ENCODE peak calls at places on chromosomes 12 and 14, in seven cellular contexts. One of them, this sample, is unnamed.

GRCh38 chr14:62682208-62682607 is 363.1 kb downstream of the KCNH5 start:
- DNase-seq in CD8-positive, alpha-beta T cell: no peak
- DNase-seq in IMR-90: no peak
- DNase-seq in adrenal gland: no peak
- DNase-seq in breast epithelium: no peak
- DNase-seq in body of pancreas: no peak
- DNase-seq in WTC11: no peak
- DNase-seq in this sample: no peak

GRCh38 chr12:113858828-113859386 is 107.2 kb downstream of the RBM19 start:
- DNase-seq in body of pancreas: no peak
- DNase-seq in CD8-positive, alpha-beta T cell: no peak
- DNase-seq in breast epithelium: no peak
- DNase-seq in IMR-90: no peak
- DNase-seq in WTC11: no peak
- DNase-seq in adrenal gland: no peak
- DNase-seq in this sample: no peak

GRCh38 chr14:36975834-36976233 is 196.6 kb downstream of the SLC25A21 start:
- DNase-seq in IMR-90: peak; percentile 25
- DNase-seq in adrenal gland: no peak
- DNase-seq in CD8-positive, alpha-beta T cell: no peak
- DNase-seq in breast epithelium: no peak
- DNase-seq in body of pancreas: no peak
- DNase-seq in WTC11: no peak
- DNase-seq in this sample: no peak

GRCh38 chr12:46219892-46220655 is 48.8 kb downstream of the SLC38A1 start:
- DNase-seq in CD8-positive, alpha-beta T cell: peak; percentile 44
- DNase-seq in adrenal gland: no peak
- DNase-seq in IMR-90: peak; percentile 86
- DNase-seq in breast epithelium: no peak
- DNase-seq in WTC11: no peak
- DNase-seq in body of pancreas: no peak
- DNase-seq in this sample: no peak

GRCh38 chr12:51622564-51622963 is 31.5 kb downstream of the SCN8A start:
- DNase-seq in body of pancreas: no peak
- DNase-seq in breast epithelium: no peak
- DNase-seq in adrenal gland: no peak
- DNase-seq in IMR-90: peak; percentile 63
- DNase-seq in CD8-positive, alpha-beta T cell: no peak
- DNase-seq in WTC11: no peak
- DNase-seq in this sample: no peak

GRCh38 chr14:98578204-98578603 is 693.8 kb downstream of the BCL11B start:
- DNase-seq in adrenal gland: no peak
- DNase-seq in IMR-90: no peak
- DNase-seq in body of pancreas: no peak
- DNase-seq in breast epithelium: no peak
- DNase-seq in WTC11: no peak
- DNase-seq in CD8-positive, alpha-beta T cell: no peak
- DNase-seq in this sample: no peak

GRCh38 chr12:6946033-6946919 is 2.5 kb downstream of the C12orf57 start:
- DNase-seq in breast epithelium: peak; percentile 97
- DNase-seq in CD8-positive, alpha-beta T cell: no peak
- DNase-seq in adrenal gland: peak; percentile 94
- DNase-seq in WTC11: peak; percentile 95
- DNase-seq in body of pancreas: peak; percentile 99
- DNase-seq in IMR-90: no peak
- DNase-seq in this sample: no peak

GRCh38 chr14:59679872-59680271 is 103.3 kb upstream of the CCDC175 start:
- DNase-seq in CD8-positive, alpha-beta T cell: no peak
- DNase-seq in body of pancreas: no peak
- DNase-seq in breast epithelium: no peak
- DNase-seq in WTC11: no peak
- DNase-seq in IMR-90: no peak
- DNase-seq in adrenal gland: no peak
- DNase-seq in this sample: no peak

GRCh38 chr14:20782280-20782890 is 1.3 kb downstream of the RNASE6 start:
- DNase-seq in breast epithelium: no peak
- DNase-seq in CD8-positive, alpha-beta T cell: no peak
- DNase-seq in body of pancreas: no peak
- DNase-seq in adrenal gland: no peak
- DNase-seq in IMR-90: no peak
- DNase-seq in WTC11: no peak
- DNase-seq in this sample: no peak

GRCh38 chr12:7175493-7175892 is 14.0 kb upstream of the PEX5 start:
- DNase-seq in WTC11: no peak
- DNase-seq in CD8-positive, alpha-beta T cell: no peak
- DNase-seq in IMR-90: peak; percentile 47
- DNase-seq in adrenal gland: no peak
- DNase-seq in body of pancreas: no peak
- DNase-seq in breast epithelium: no peak
- DNase-seq in this sample: no peak

GRCh38 chr12:76018111-76018510 is 13.5 kb downstream of the PHLDA1 start:
- DNase-seq in adrenal gland: no peak
- DNase-seq in IMR-90: peak; percentile 61
- DNase-seq in body of pancreas: no peak
- DNase-seq in breast epithelium: no peak
- DNase-seq in CD8-positive, alpha-beta T cell: no peak
- DNase-seq in WTC11: peak; percentile 22
- DNase-seq in this sample: no peak

GRCh38 chr12:18502422-18502821 is 235.4 kb downstream of the PLCZ1 start:
- DNase-seq in CD8-positive, alpha-beta T cell: no peak
- DNase-seq in body of pancreas: no peak
- DNase-seq in breast epithelium: no peak
- DNase-seq in IMR-90: no peak
- DNase-seq in WTC11: no peak
- DNase-seq in adrenal gland: no peak
- DNase-seq in this sample: no peak

GRCh38 chr14:65210827-65211192 is 108.5 kb upstream of the MAX start:
- DNase-seq in WTC11: no peak
- DNase-seq in breast epithelium: no peak
- DNase-seq in body of pancreas: no peak
- DNase-seq in adrenal gland: no peak
- DNase-seq in IMR-90: no peak
- DNase-seq in CD8-positive, alpha-beta T cell: no peak
- DNase-seq in this sample: no peak

GRCh38 chr14:55781046-55781445 is 201.0 kb downstream of the KTN1 start:
- DNase-seq in adrenal gland: no peak
- DNase-seq in breast epithelium: no peak
- DNase-seq in WTC11: no peak
- DNase-seq in IMR-90: no peak
- DNase-seq in CD8-positive, alpha-beta T cell: no peak
- DNase-seq in body of pancreas: no peak
- DNase-seq in this sample: no peak

GRCh38 chr12:76158518-76159321 is 74.2 kb upstream of the NAP1L1 start:
- DNase-seq in CD8-positive, alpha-beta T cell: peak; percentile 3
- DNase-seq in breast epithelium: no peak
- DNase-seq in WTC11: peak; percentile 63
- DNase-seq in body of pancreas: peak; percentile 48
- DNase-seq in adrenal gland: peak; percentile 76
- DNase-seq in IMR-90: peak; percentile 84
- DNase-seq in this sample: no peak

GRCh38 chr12:63276537-63277365 is 125.8 kb upstream of the AVPR1A start:
- DNase-seq in WTC11: peak; percentile 76
- DNase-seq in adrenal gland: peak; percentile 60
- DNase-seq in breast epithelium: no peak
- DNase-seq in IMR-90: peak; percentile 4
- DNase-seq in CD8-positive, alpha-beta T cell: no peak
- DNase-seq in body of pancreas: peak; percentile 48
- DNase-seq in this sample: no peak

GRCh38 chr14:32345311-32345771 is 16.2 kb downstream of the AKAP6 start:
- DNase-seq in breast epithelium: no peak
- DNase-seq in body of pancreas: no peak
- DNase-seq in CD8-positive, alpha-beta T cell: no peak
- DNase-seq in adrenal gland: no peak
- DNase-seq in WTC11: no peak
- DNase-seq in IMR-90: peak; percentile 25
- DNase-seq in this sample: no peak

DNA sequence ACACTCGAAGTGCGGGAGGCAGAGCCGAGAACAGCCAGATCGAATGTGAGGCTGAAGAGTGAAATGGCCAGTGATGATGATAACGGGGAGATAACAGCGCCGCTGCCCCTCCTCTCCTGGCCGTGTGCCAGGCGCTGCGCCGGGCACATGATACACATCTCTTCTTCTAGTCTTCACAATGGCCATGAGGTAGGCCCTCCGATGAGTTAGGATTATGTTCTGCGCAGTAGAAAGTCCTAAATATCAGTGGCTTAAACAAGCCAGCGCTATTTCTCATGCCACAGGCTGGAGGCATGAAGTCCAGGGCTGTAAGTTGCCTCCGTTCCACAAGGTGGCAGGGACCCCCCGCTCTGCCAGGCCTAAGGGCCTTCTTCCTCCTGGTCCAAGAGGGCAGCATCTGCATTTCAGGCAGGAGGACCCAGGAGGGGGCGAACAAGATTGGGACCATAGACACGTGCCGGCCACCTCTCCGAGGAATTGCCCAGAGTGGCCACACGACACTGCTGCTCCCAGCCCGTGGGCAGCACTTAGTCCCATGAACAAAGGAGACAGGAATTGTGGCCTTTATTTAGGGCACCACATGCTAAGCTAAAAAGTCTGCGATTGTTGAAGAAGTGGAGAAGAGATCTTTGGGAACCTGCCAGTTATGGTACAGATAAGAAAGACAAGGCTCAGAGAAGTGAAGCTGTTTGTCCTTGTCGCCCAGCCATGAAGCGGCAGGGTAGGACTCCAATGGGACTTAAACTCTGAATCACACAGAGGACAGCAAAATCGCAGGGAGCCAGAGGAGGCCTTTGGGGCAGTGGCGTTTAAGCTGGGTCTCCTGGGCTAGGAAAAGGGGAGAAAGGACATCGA is 10.9 kb upstream of the HVCN1 start:
- DNase-seq in CD8-positive, alpha-beta T cell: no peak
- DNase-seq in breast epithelium: no peak
- DNase-seq in IMR-90: no peak
- DNase-seq in adrenal gland: no peak
- DNase-seq in WTC11: peak; percentile 26
- DNase-seq in body of pancreas: no peak
- DNase-seq in this sample: no peak
- TF ChIP-seq CTCF in CD8-positive, alpha-beta T cell: no peak
- TF ChIP-seq CTCF in breast epithelium: no peak
- TF ChIP-seq CTCF in IMR-90: no peak
- TF ChIP-seq CTCF in adrenal gland: no peak
- TF ChIP-seq CTCF in WTC11: no peak
- TF ChIP-seq CTCF in body of pancreas: no peak
- TF ChIP-seq CTCF in this sample: peak; percentile 29

DNA sequence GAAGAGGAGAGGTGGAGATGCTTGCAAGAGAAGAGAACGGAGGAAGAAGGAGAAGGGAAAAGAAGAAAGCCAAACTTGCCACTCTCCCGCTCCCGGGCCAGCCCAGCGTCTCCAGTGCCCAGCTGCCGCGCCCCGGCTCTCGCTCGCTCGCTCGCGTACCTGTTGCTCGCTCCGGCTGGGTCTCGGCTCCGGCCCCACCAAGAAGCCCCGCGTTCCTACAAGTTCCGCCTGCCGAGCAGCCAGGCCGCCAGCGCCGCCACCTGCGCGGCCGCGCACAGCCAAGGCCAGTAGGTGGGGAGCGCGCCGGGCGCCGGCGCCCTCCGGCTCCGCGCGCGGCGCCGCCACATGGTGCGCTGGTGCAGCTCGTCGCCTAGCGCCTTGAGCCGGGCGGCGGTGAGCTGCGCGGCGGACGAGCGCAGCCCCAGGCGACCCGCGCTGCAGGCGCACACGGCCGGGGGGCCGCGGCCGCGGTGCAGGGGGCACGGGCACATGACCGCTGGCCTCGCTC is 370 bp downstream of the HRK start:
- DNase-seq in adrenal gland: no peak
- DNase-seq in breast epithelium: no peak
- DNase-seq in WTC11: peak; percentile 71
- DNase-seq in body of pancreas: peak; percentile 29
- DNase-seq in IMR-90: peak; percentile 45
- DNase-seq in CD8-positive, alpha-beta T cell: no peak
- DNase-seq in this sample: peak; percentile 47
- TF ChIP-seq CTCF in adrenal gland: no peak
- TF ChIP-seq CTCF in breast epithelium: no peak
- TF ChIP-seq CTCF in WTC11: no peak
- TF ChIP-seq CTCF in body of pancreas: no peak
- TF ChIP-seq CTCF in IMR-90: no peak
- TF ChIP-seq CTCF in CD8-positive, alpha-beta T cell: no peak
- TF ChIP-seq CTCF in this sample: peak; percentile 2

GRCh38 chr12:93419388-93420034 is 22.2 kb downstream of the UBE2N start:
- DNase-seq in CD8-positive, alpha-beta T cell: no peak
- DNase-seq in body of pancreas: no peak
- DNase-seq in IMR-90: peak; percentile 75
- DNase-seq in adrenal gland: no peak
- DNase-seq in WTC11: no peak
- DNase-seq in breast epithelium: no peak
- DNase-seq in this sample: no peak
- TF ChIP-seq CTCF in CD8-positive, alpha-beta T cell: peak; percentile 69
- TF ChIP-seq CTCF in body of pancreas: no peak
- TF ChIP-seq CTCF in IMR-90: peak; percentile 63
- TF ChIP-seq CTCF in adrenal gland: peak; percentile 65
- TF ChIP-seq CTCF in WTC11: peak; percentile 53
- TF ChIP-seq CTCF in breast epithelium: peak; percentile 71
- TF ChIP-seq CTCF in this sample: peak; percentile 70

GRCh38 chr14:104475256-104475655 is 104.3 kb upstream of the C14orf180 start:
- DNase-seq in breast epithelium: no peak
- DNase-seq in CD8-positive, alpha-beta T cell: no peak
- DNase-seq in body of pancreas: no peak
- DNase-seq in WTC11: no peak
- DNase-seq in IMR-90: no peak
- DNase-seq in adrenal gland: no peak
- DNase-seq in this sample: no peak
- TF ChIP-seq CTCF in breast epithelium: no peak
- TF ChIP-seq CTCF in CD8-positive, alpha-beta T cell: no peak
- TF ChIP-seq CTCF in body of pancreas: no peak
- TF ChIP-seq CTCF in WTC11: no peak
- TF ChIP-seq CTCF in IMR-90: no peak
- TF ChIP-seq CTCF in adrenal gland: no peak
- TF ChIP-seq CTCF in this sample: no peak

GRCh38 chr14:89337161-89337560 is 79.9 kb downstream of the FOXN3 start:
- DNase-seq in adrenal gland: no peak
- DNase-seq in IMR-90: no peak
- DNase-seq in body of pancreas: no peak
- DNase-seq in CD8-positive, alpha-beta T cell: no peak
- DNase-seq in WTC11: no peak
- DNase-seq in breast epithelium: no peak
- DNase-seq in this sample: no peak

GRCh38 chr14:89337912-89338311 is 79.1 kb downstream of the FOXN3 start:
- DNase-seq in WTC11: no peak
- DNase-seq in CD8-positive, alpha-beta T cell: no peak
- DNase-seq in adrenal gland: peak; percentile 83
- DNase-seq in IMR-90: peak; percentile 29
- DNase-seq in breast epithelium: no peak
- DNase-seq in body of pancreas: no peak
- DNase-seq in this sample: no peak

GRCh38 chr14:89339158-89339557 is 77.9 kb downstream of the FOXN3 start:
- DNase-seq in CD8-positive, alpha-beta T cell: no peak
- DNase-seq in IMR-90: no peak
- DNase-seq in body of pancreas: no peak
- DNase-seq in breast epithelium: no peak
- DNase-seq in adrenal gland: no peak
- DNase-seq in WTC11: no peak
- DNase-seq in this sample: no peak

GRCh38 chr14:89339579-89339978 is 77.5 kb downstream of the FOXN3 start:
- DNase-seq in IMR-90: no peak
- DNase-seq in breast epithelium: no peak
- DNase-seq in WTC11: no peak
- DNase-seq in body of pancreas: no peak
- DNase-seq in adrenal gland: no peak
- DNase-seq in CD8-positive, alpha-beta T cell: no peak
- DNase-seq in this sample: no peak

GRCh38 chr14:89336338-89336737 is 80.7 kb downstream of the FOXN3 start:
- DNase-seq in body of pancreas: no peak
- DNase-seq in IMR-90: no peak
- DNase-seq in adrenal gland: no peak
- DNase-seq in CD8-positive, alpha-beta T cell: no peak
- DNase-seq in WTC11: no peak
- DNase-seq in breast epithelium: no peak
- DNase-seq in this sample: no peak
- TF ChIP-seq CTCF in body of pancreas: no peak
- TF ChIP-seq CTCF in IMR-90: no peak
- TF ChIP-seq CTCF in adrenal gland: no peak
- TF ChIP-seq CTCF in CD8-positive, alpha-beta T cell: no peak
- TF ChIP-seq CTCF in WTC11: peak; percentile 13
- TF ChIP-seq CTCF in breast epithelium: no peak
- TF ChIP-seq CTCF in this sample: no peak